ENCODE peak calls at places on chromosomes 11 and 22, in five cellular contexts. One of them, this sample, is unnamed.
A peak's percentile ranks its signal among the peaks of the same experiment; 100 is the strongest.

GRCh38 chr22:31394326-31394725 is 5.1 kb upstream of the DRG1 start:
- DNase-seq in HepG2: no peak
- DNase-seq in H1: no peak
- DNase-seq in K562: no peak
- DNase-seq in IMR-90: peak; percentile 57
- DNase-seq in this sample: no peak

GRCh38 chr11:31903225-31904074 is 92.3 kb upstream of the PAX6 start:
- DNase-seq in IMR-90: no peak
- DNase-seq in HepG2: no peak
- DNase-seq in K562: no peak
- DNase-seq in H1: no peak
- DNase-seq in this sample: no peak

GRCh38 chr22:25360891-25361645 is 141.6 kb downstream of the CRYBB2 start:
- DNase-seq in HepG2: no peak
- DNase-seq in IMR-90: no peak
- DNase-seq in H1: no peak
- DNase-seq in K562: no peak
- DNase-seq in this sample: no peak

GRCh38 chr11:17734986-17735822 is 623 bp downstream of the KCNC1 start:
- DNase-seq in HepG2: peak; percentile 33
- DNase-seq in IMR-90: peak; percentile 69
- DNase-seq in H1: peak; percentile 84
- DNase-seq in K562: peak; percentile 56
- DNase-seq in this sample: peak; percentile 56

GRCh38 chr11:70522613-70523311 is 124.4 kb downstream of the CTTN start:
- DNase-seq in H1: peak; percentile 52
- DNase-seq in IMR-90: no peak
- DNase-seq in K562: no peak
- DNase-seq in HepG2: no peak
- DNase-seq in this sample: no peak

GRCh38 chr11:102780491-102780918 is at the start of gene MMP10:
- DNase-seq in HepG2: peak; percentile 21
- DNase-seq in K562: no peak
- DNase-seq in H1: no peak
- DNase-seq in IMR-90: peak; percentile 74
- DNase-seq in this sample: peak; percentile 63

GRCh38 chr22:44383652-44384562 is 71.2 kb upstream of the SHISAL1 start:
- DNase-seq in H1: no peak
- DNase-seq in HepG2: no peak
- DNase-seq in K562: no peak
- DNase-seq in IMR-90: no peak
- DNase-seq in this sample: no peak

GRCh38 chr22:36419177-36419911 is 31.6 kb upstream of the MYH9 start:
- DNase-seq in K562: peak; percentile 80
- DNase-seq in IMR-90: peak; percentile 96
- DNase-seq in H1: peak; percentile 51
- DNase-seq in HepG2: peak; percentile 100
- DNase-seq in this sample: no peak

GRCh38 chr11:66920978-66921784 is 37.0 kb downstream of the PC start:
- DNase-seq in HepG2: no peak
- DNase-seq in IMR-90: no peak
- DNase-seq in H1: no peak
- DNase-seq in K562: peak; percentile 66
- DNase-seq in this sample: no peak

GRCh38 chr11:115158053-115158452 is 346.2 kb downstream of the CADM1 start:
- DNase-seq in HepG2: no peak
- DNase-seq in K562: no peak
- DNase-seq in H1: no peak
- DNase-seq in IMR-90: no peak
- DNase-seq in this sample: no peak

GRCh38 chr22:40645579-40646197 is 9.2 kb upstream of the MRTFA start:
- DNase-seq in H1: no peak
- DNase-seq in K562: no peak
- DNase-seq in HepG2: no peak
- DNase-seq in IMR-90: no peak
- DNase-seq in this sample: no peak

GRCh38 chr11:16902182-16902581 is 112.0 kb downstream of the PLEKHA7 start:
- DNase-seq in HepG2: no peak
- DNase-seq in IMR-90: peak; percentile 21
- DNase-seq in H1: no peak
- DNase-seq in K562: no peak
- DNase-seq in this sample: no peak

GRCh38 chr22:17486313-17486712 is 77.0 kb upstream of the SLC25A18 start:
- DNase-seq in H1: no peak
- DNase-seq in IMR-90: no peak
- DNase-seq in HepG2: peak; percentile 8
- DNase-seq in K562: peak; percentile 59
- DNase-seq in this sample: peak; percentile 7

GRCh38 chr11:96187779-96188624 is 155.0 kb downstream of the MAML2 start:
- DNase-seq in HepG2: peak; percentile 47
- DNase-seq in H1: no peak
- DNase-seq in IMR-90: peak; percentile 85
- DNase-seq in K562: no peak
- DNase-seq in this sample: peak; percentile 26

GRCh38 chr11:62444835-62445234 is 26.0 kb downstream of the SCGB1A1 start:
- DNase-seq in K562: no peak
- DNase-seq in IMR-90: no peak
- DNase-seq in HepG2: no peak
- DNase-seq in H1: no peak
- DNase-seq in this sample: no peak

GRCh38 chr11:119025099-119025473 is 5.6 kb downstream of the SLC37A4 start:
- DNase-seq in H1: no peak
- DNase-seq in HepG2: no peak
- DNase-seq in IMR-90: no peak
- DNase-seq in K562: no peak
- DNase-seq in this sample: no peak

GRCh38 chr22:25496396-25497064 is 67.9 kb upstream of the GRK3 start:
- DNase-seq in HepG2: no peak
- DNase-seq in IMR-90: peak; percentile 83
- DNase-seq in H1: no peak
- DNase-seq in K562: no peak
- DNase-seq in this sample: no peak

GRCh38 chr11:94433049-94433448 is 31.8 kb upstream of the GPR83 start:
- DNase-seq in K562: no peak
- DNase-seq in H1: no peak
- DNase-seq in HepG2: no peak
- DNase-seq in IMR-90: no peak
- DNase-seq in this sample: no peak

GRCh38 chr11:119584193-119585037 is 144.6 kb downstream of the NECTIN1 start:
- DNase-seq in H1: peak; percentile 79
- DNase-seq in HepG2: no peak
- DNase-seq in IMR-90: peak; percentile 63
- DNase-seq in K562: peak; percentile 80
- DNase-seq in this sample: peak; percentile 28

GRCh38 chr11:45161252-45162063 is 15.0 kb downstream of the PRDM11 start:
- DNase-seq in K562: no peak
- DNase-seq in H1: no peak
- DNase-seq in HepG2: no peak
- DNase-seq in IMR-90: no peak
- DNase-seq in this sample: no peak

GRCh38 chr11:82732734-82733443 is 775 bp downstream of the FAM181B start:
- DNase-seq in K562: no peak
- DNase-seq in H1: peak; percentile 64
- DNase-seq in IMR-90: no peak
- DNase-seq in HepG2: no peak
- DNase-seq in this sample: no peak

GRCh38 chr11:59207988-59208432 is 4.7 kb downstream of the MPEG1 start:
- DNase-seq in HepG2: peak; percentile 48
- DNase-seq in IMR-90: peak; percentile 91
- DNase-seq in H1: no peak
- DNase-seq in K562: peak; percentile 56
- DNase-seq in this sample: peak; percentile 65

GRCh38 chr11:96102664-96103068 is 178.8 kb upstream of the MTMR2 start:
- DNase-seq in H1: no peak
- DNase-seq in HepG2: no peak
- DNase-seq in K562: no peak
- DNase-seq in IMR-90: peak; percentile 68
- DNase-seq in this sample: no peak

GRCh38 chr11:75773595-75774353 is 5.2 kb downstream of the DGAT2 start:
- DNase-seq in IMR-90: no peak
- DNase-seq in HepG2: no peak
- DNase-seq in K562: peak; percentile 22
- DNase-seq in H1: no peak
- DNase-seq in this sample: no peak

GRCh38 chr11:115214644-115215305 is 289.4 kb downstream of the CADM1 start:
- DNase-seq in HepG2: no peak
- DNase-seq in K562: no peak
- DNase-seq in IMR-90: no peak
- DNase-seq in H1: no peak
- DNase-seq in this sample: no peak

GRCh38 chr11:128365044-128365443 is 222.3 kb downstream of the ETS1 start:
- DNase-seq in K562: peak; percentile 7
- DNase-seq in H1: no peak
- DNase-seq in IMR-90: peak; percentile 85
- DNase-seq in HepG2: peak; percentile 12
- DNase-seq in this sample: peak; percentile 9

GRCh38 chr11:1869427-1870325 is 16.8 kb downstream of the LSP1 start:
- DNase-seq in IMR-90: no peak
- DNase-seq in HepG2: peak; percentile 20
- DNase-seq in K562: peak; percentile 43
- DNase-seq in H1: no peak
- DNase-seq in this sample: peak; percentile 79

GRCh38 chr11:119100246-119100959 is 1.2 kb downstream of the DPAGT1 start:
- DNase-seq in H1: no peak
- DNase-seq in IMR-90: peak; percentile 54
- DNase-seq in HepG2: peak; percentile 62
- DNase-seq in K562: peak; percentile 64
- DNase-seq in this sample: peak; percentile 50

GRCh38 chr11:3971756-3972404 is 116.4 kb downstream of the STIM1 start:
- DNase-seq in IMR-90: peak; percentile 46
- DNase-seq in K562: no peak
- DNase-seq in H1: no peak
- DNase-seq in HepG2: no peak
- DNase-seq in this sample: no peak

GRCh38 chr11:60891103-60891741 is 15.2 kb downstream of the PRPF19 start:
- DNase-seq in HepG2: no peak
- DNase-seq in IMR-90: peak; percentile 23
- DNase-seq in H1: no peak
- DNase-seq in K562: peak; percentile 95
- DNase-seq in this sample: no peak

GRCh38 chr22:35630387-35630793 is 13.3 kb upstream of the MB start:
- DNase-seq in K562: no peak
- DNase-seq in H1: no peak
- DNase-seq in HepG2: no peak
- DNase-seq in IMR-90: peak; percentile 63
- DNase-seq in this sample: peak; percentile 66

GRCh38 chr22:30305519-30305905 is 16.2 kb upstream of the CASTOR1 start:
- DNase-seq in K562: peak; percentile 47
- DNase-seq in HepG2: no peak
- DNase-seq in IMR-90: no peak
- DNase-seq in H1: no peak
- DNase-seq in this sample: no peak

GRCh38 chr22:19495562-19496323 is 16.0 kb downstream of the CDC45 start:
- DNase-seq in HepG2: peak; percentile 32
- DNase-seq in H1: no peak
- DNase-seq in IMR-90: peak; percentile 50
- DNase-seq in K562: no peak
- DNase-seq in this sample: peak; percentile 18

GRCh38 chr11:8063319-8063718 is 17.7 kb upstream of the TUB start:
- DNase-seq in H1: no peak
- DNase-seq in IMR-90: peak; percentile 72
- DNase-seq in K562: no peak
- DNase-seq in HepG2: no peak
- DNase-seq in this sample: no peak

GRCh38 chr11:8099291-8099899 is 18.4 kb downstream of the TUB start:
- DNase-seq in HepG2: peak; percentile 48
- DNase-seq in IMR-90: peak; percentile 82
- DNase-seq in H1: peak; percentile 87
- DNase-seq in K562: peak; percentile 75
- DNase-seq in this sample: peak; percentile 56

GRCh38 chr11:69697861-69698260 is 6.0 kb downstream of the FGF19 start:
- DNase-seq in H1: no peak
- DNase-seq in K562: no peak
- DNase-seq in HepG2: no peak
- DNase-seq in IMR-90: no peak
- DNase-seq in this sample: no peak

GRCh38 chr11:85095239-85095638 is 531.9 kb downstream of the DLG2 start:
- DNase-seq in IMR-90: no peak
- DNase-seq in K562: no peak
- DNase-seq in HepG2: no peak
- DNase-seq in H1: no peak
- DNase-seq in this sample: no peak
- TF ChIP-seq MAFK in IMR-90: no peak
- TF ChIP-seq MAFK in K562: no peak
- TF ChIP-seq MAFK in HepG2: no peak
- TF ChIP-seq MAFK in H1: no peak
- TF ChIP-seq MAFK in this sample: no peak

DNA sequence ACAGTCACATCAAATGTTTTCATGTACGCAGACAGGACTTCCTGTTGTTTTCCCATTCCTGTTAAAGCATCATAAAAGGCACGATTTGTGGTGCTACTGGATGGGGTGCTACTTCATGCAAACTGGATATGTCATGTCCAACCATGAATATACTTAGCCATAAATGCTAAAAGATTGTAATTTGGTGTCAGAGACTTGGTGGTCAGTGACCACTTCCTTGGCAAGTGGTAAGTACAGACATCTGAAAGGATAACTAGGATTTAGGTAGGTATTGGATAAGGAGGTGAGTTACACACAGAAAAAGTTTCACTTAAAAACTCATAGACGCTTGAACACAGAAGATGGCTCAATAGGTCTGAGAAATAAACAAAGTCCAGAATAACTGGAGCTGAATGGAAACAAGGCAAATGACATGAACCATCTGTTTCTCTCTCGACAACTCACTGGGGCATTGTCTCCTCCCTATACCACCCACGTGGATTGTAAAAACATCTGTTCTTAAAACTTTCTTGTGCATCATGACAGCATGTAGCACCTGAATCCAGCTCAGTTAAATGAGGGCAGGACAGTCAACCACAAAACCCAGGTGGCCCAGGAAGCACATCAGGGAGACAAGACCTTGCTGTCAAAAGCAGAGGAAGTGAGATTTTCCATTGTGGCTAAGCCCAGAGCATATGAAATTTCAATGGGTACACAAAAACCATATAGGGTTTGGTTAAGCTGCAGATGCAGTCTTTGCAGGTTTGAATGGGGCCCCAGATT is 22.1 kb upstream of the IGLL5 start:
- DNase-seq in HepG2: no peak
- DNase-seq in H1: no peak
- DNase-seq in IMR-90: no peak
- DNase-seq in K562: no peak
- DNase-seq in this sample: no peak
- TF ChIP-seq MAFK in HepG2: no peak
- TF ChIP-seq MAFK in H1: no peak
- TF ChIP-seq MAFK in IMR-90: no peak
- TF ChIP-seq MAFK in K562: no peak
- TF ChIP-seq MAFK in this sample: no peak

GRCh38 chr11:9577551-9577950 is 4.1 kb downstream of the WEE1 start:
- DNase-seq in H1: peak; percentile 20
- DNase-seq in K562: no peak
- DNase-seq in IMR-90: peak; percentile 58
- DNase-seq in HepG2: no peak
- DNase-seq in this sample: no peak
- TF ChIP-seq MAFK in H1: no peak
- TF ChIP-seq MAFK in K562: no peak
- TF ChIP-seq MAFK in IMR-90: no peak
- TF ChIP-seq MAFK in HepG2: no peak
- TF ChIP-seq MAFK in this sample: no peak

GRCh38 chr22:32511776-32512175 is 37.2 kb downstream of the FBXO7 start:
- DNase-seq in IMR-90: no peak
- DNase-seq in HepG2: no peak
- DNase-seq in K562: no peak
- DNase-seq in H1: no peak
- DNase-seq in this sample: no peak
- TF ChIP-seq MAFK in IMR-90: no peak
- TF ChIP-seq MAFK in HepG2: no peak
- TF ChIP-seq MAFK in K562: no peak
- TF ChIP-seq MAFK in H1: no peak
- TF ChIP-seq MAFK in this sample: no peak